ENCODE peak calls at places on chromosomes 6 and 20, in four cellular contexts. I is right cardiac atrium, J is pancreas, R is thoracic aorta. Z is an unnamed sample. For H3K27me3, the result is how much of the 10 kb centered on the place peaks cover.

GRCh38 chr6:33837971-33838665 is 34.3 kb upstream of the MLN start:
- DNase-seq in J (no peak), I (peak), R (no peak), Z (peak)

GRCh38 chr20:61161649-61162210 is 90.3 kb upstream of the CDH4 start:
- DNase-seq in J (no peak), R (no peak), I (no peak), Z (no peak)

GRCh38 chr20:23227274-23227673 is 123.3 kb upstream of the NXT1 start:
- DNase-seq in I (no peak), J (no peak), R (no peak), Z (no peak)

GRCh38 chr20:47315339-47315662 is 41.2 kb downstream of the ZMYND8 start:
- DNase-seq in J (no peak), I (no peak), R (no peak), Z (no peak)

GRCh38 chr6:152748843-152749242 is 1.8 kb upstream of the VIP start:
- DNase-seq in I (no peak), R (no peak), J (no peak), Z (no peak)

GRCh38 chr6:100464910-100465700 is at the start of gene SIM1:
- DNase-seq in R (no peak), J (peak), I (peak), Z (no peak)

GRCh38 chr6:167730441-167730840 is 96.3 kb upstream of the AFDN start:
- DNase-seq in R (no peak), I (no peak), J (no peak), Z (no peak)

GRCh38 chr6:154356690-154357089 is at the start of gene IPCEF1:
- DNase-seq in I (no peak), J (no peak), R (no peak), Z (no peak)

GRCh38 chr20:34262488-34263288 is 21.5 kb downstream of the ASIP start:
- DNase-seq in I (peak), J (no peak), R (no peak), Z (no peak)

GRCh38 chr20:19430641-19431307 is 218.3 kb downstream of the SLC24A3 start:
- DNase-seq in R (no peak), I (no peak), J (no peak), Z (no peak)

GRCh38 chr20:54017846-54018245 is 52.5 kb downstream of the BCAS1 start:
- DNase-seq in I (no peak), J (no peak), R (no peak), Z (no peak)

GRCh38 chr6:134351615-134352474 is 33.9 kb upstream of the SGK1 start:
- DNase-seq in I (no peak), R (no peak), J (no peak), Z (no peak)

GRCh38 chr6:43113431-43114260 is 37.5 kb downstream of the PTK7 start:
- DNase-seq in J (no peak), I (no peak), R (no peak), Z (no peak)

GRCh38 chr6:133512410-133513016 is 271.4 kb downstream of the EYA4 start:
- DNase-seq in R (no peak), I (peak), J (no peak), Z (no peak)

GRCh38 chr6:84753173-84753572 is 11.2 kb downstream of the TBX18 start:
- DNase-seq in J (no peak), R (no peak), I (no peak), Z (no peak)

GRCh38 chr6:157510329-157511188 is 129.6 kb downstream of the ZDHHC14 start:
- DNase-seq in J (no peak), I (no peak), R (no peak), Z (no peak)

GRCh38 chr6:161414180-161414579 is 140.3 kb upstream of the AGPAT4 start:
- DNase-seq in I (peak), R (no peak), J (no peak), Z (no peak)

GRCh38 chr6:104566411-104566810 is 293.3 kb downstream of the HACE1 start:
- DNase-seq in J (no peak), I (no peak), R (no peak), Z (no peak)

GRCh38 chr6:142570221-142570671 is 268.4 kb downstream of the ADGRG6 start:
- DNase-seq in I (no peak), R (no peak), J (no peak), Z (peak)

GRCh38 chr6:98787401-98787800 is 47.0 kb upstream of the POU3F2 start:
- DNase-seq in J (no peak), R (no peak), I (no peak), Z (no peak)

GRCh38 chr6:73579851-73580246 is 59.0 kb upstream of the EEF1A1 start:
- DNase-seq in I (no peak), J (no peak), R (no peak), Z (no peak)

GRCh38 chr20:36349384-36350170 is 43.4 kb downstream of the DLGAP4 start:
- DNase-seq in R (no peak), J (no peak), I (no peak), Z (no peak)

GRCh38 chr6:111486921-111487320 is 3.9 kb upstream of the REV3L start:
- DNase-seq in R (no peak), J (no peak), I (no peak), Z (no peak)

GRCh38 chr6:25199544-25199943 is 79.6 kb upstream of the CARMIL1 start:
- DNase-seq in R (no peak), I (no peak), J (no peak), Z (no peak)

GRCh38 chr6:41715779-41716515 is 19.5 kb downstream of the TFEB start:
- DNase-seq in R (no peak), J (no peak), I (no peak), Z (no peak)

GRCh38 chr6:43050981-43051380 is 2.7 kb downstream of the CUL7 start:
- DNase-seq in J (no peak), R (no peak), I (no peak), Z (no peak)

GRCh38 chr6:11179088-11179977 is 53.1 kb downstream of the NEDD9 start:
- DNase-seq in J (no peak), R (no peak), I (no peak), Z (no peak)

GRCh38 chr20:3222635-3223600 is 13.6 kb downstream of the ITPA start:
- DNase-seq in I (no peak), R (no peak), J (no peak), Z (peak)

GRCh38 chr6:53111865-53112264 is 36.8 kb downstream of the GCM1 start:
- DNase-seq in J (no peak), R (no peak), I (no peak), Z (no peak)

GRCh38 chr20:61661583-61661982 is 404.1 kb downstream of the TAF4 start:
- DNase-seq in I (no peak), J (no peak), R (no peak), Z (no peak)

GRCh38 chr20:38997622-38998021 is 35.5 kb downstream of the DHX35 start:
- DNase-seq in R (no peak), I (no peak), J (no peak), Z (no peak)

GRCh38 chr20:38073307-38074010 is 39.9 kb downstream of the RPRD1B start:
- DNase-seq in J (no peak), R (peak), I (peak), Z (no peak)

GRCh38 chr6:114342826-114343781 is at the start of gene HS3ST5:
- DNase-seq in I (peak), R (no peak), J (peak), Z (no peak)

GRCh38 chr6:130981409-130981808 is 81.6 kb downstream of the EPB41L2 start:
- DNase-seq in J (no peak), I (no peak), R (no peak), Z (no peak)

GRCh38 chr20:13216533-13216932 is 4.5 kb upstream of the ISM1 start:
- DNase-seq in I (no peak), J (no peak), R (no peak), Z (no peak)
- H3K27me3 ChIP-seq in I (under half), J (under half), R (under half), Z (under half)

GRCh38 chr20:25088267-25088666 is 6.3 kb upstream of the VSX1 start:
- DNase-seq in I (no peak), R (no peak), J (no peak), Z (no peak)
- H3K27me3 ChIP-seq in I (under half), R (under half), J (under half), Z (under half)

GRCh38 chr20:63253438-63254236 is 626 bp downstream of the NKAIN4 start:
- DNase-seq in J (no peak), R (no peak), I (no peak), Z (no peak)
- H3K27me3 ChIP-seq in J (under half), R (under half), I (under half), Z (under half)

GRCh38 chr20:59404749-59405148 is 104.3 kb downstream of the EDN3 start:
- DNase-seq in J (no peak), R (no peak), I (no peak), Z (no peak)

GRCh38 chr20:59405819-59406218 is 105.4 kb downstream of the EDN3 start:
- DNase-seq in R (no peak), I (no peak), J (no peak), Z (no peak)

GRCh38 chr20:59403962-59404314 is 103.5 kb downstream of the EDN3 start:
- DNase-seq in J (no peak), R (no peak), I (no peak), Z (no peak)

GRCh38 chr20:59405226-59405815 is 104.9 kb downstream of the EDN3 start:
- DNase-seq in J (no peak), I (no peak), R (no peak), Z (no peak)

DNA sequence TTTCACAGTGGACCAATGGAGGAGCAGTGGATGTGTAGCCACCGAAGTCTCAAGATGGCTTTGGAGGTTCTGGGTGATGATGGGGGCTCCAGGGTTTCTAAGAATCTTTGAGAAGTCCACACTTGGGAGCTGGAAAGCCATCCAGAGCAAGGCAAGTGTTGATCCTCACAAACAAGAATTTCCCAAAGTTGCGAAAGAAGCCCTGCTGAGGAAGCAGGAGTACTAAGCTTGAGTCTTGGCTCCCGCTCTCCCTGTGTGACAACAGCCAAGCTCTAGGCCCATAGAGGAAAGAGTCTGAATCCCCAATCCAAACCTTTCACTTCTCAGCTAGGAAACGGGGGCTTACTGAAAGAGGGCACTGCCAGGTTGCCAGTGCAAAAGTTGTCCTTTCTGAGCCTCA is 106.0 kb downstream of the EDN3 start:
- DNase-seq in J (no peak), I (peak), R (no peak), Z (no peak)
- H3K27me3 ChIP-seq in J (under half), I (under half), R (under half), Z (under half)